ENCODE peak calls at places on chromosomes 3 and 15, in ten cellular contexts. T is left cardiac atrium; B is GM04504; Y is NCI-H226; W is uterus; E is T-cell; R is omental fat pad; F is cardiac muscle cell; D is activated effector memory CD4-positive, alpha-beta T cell treated with anti-CD3 and anti-CD28 coated beads, Interleukin-2, amount 50 U/mL, for 16 hours; J is HT-29. I is an unnamed sample.

GRCh38 chr3:158102660-158103085 is 3.5 kb downstream of the SHOX2 start:
- DNase-seq in T (no peak), B (no peak), Y (no peak), W (no peak), E (no peak), R (no peak), F (no peak), D (no peak), J (no peak), I (no peak)

GRCh38 chr3:80550154-80550553 is 782.4 kb upstream of the ROBO1 start:
- DNase-seq in T (no peak), B (no peak), Y (no peak), W (no peak), E (no peak), R (no peak), F (no peak), D (no peak), J (no peak), I (no peak)

GRCh38 chr3:35664460-35664919 is 25.2 kb downstream of the ARPP21 start:
- DNase-seq in T (peak), B (no peak), Y (no peak), W (no peak), E (no peak), R (peak), F (peak), D (no peak), J (no peak), I (peak)

GRCh38 chr3:58184982-58185360 is 25.8 kb downstream of the DNASE1L3 start:
- DNase-seq in T (no peak), B (no peak), Y (no peak), W (no peak), E (no peak), R (no peak), F (no peak), D (no peak), J (no peak), I (no peak)

GRCh38 chr15:67542192-67542461 is 376 bp upstream of the MAP2K5 start:
- DNase-seq in T (no peak), B (no peak), Y (no peak), W (no peak), E (no peak), R (no peak), F (no peak), D (no peak), J (no peak), I (no peak)

GRCh38 chr3:53938645-53939044 is 47.0 kb upstream of the SELENOK start:
- DNase-seq in T (no peak), B (peak), Y (peak), W (no peak), E (no peak), R (no peak), F (peak), D (peak), J (peak), I (no peak)

GRCh38 chr15:38853608-38854007 is 289.0 kb upstream of the RASGRP1 start:
- DNase-seq in T (no peak), B (no peak), Y (peak), W (no peak), E (no peak), R (no peak), F (peak), D (peak), J (peak), I (peak)

GRCh38 chr3:80688814-80689213 is 921.0 kb upstream of the ROBO1 start:
- DNase-seq in T (no peak), B (no peak), Y (no peak), W (no peak), E (no peak), R (no peak), F (peak), D (no peak), J (no peak), I (no peak)

GRCh38 chr15:75578206-75578947 is 738 bp downstream of the PTPN9 start:
- DNase-seq in T (peak), B (no peak), Y (no peak), W (no peak), E (no peak), R (no peak), F (peak), D (peak), J (peak), I (peak)

GRCh38 chr15:95932676-95933075 is 397.8 kb upstream of the NR2F2 start:
- DNase-seq in T (no peak), B (peak), Y (peak), W (no peak), E (no peak), R (no peak), F (no peak), D (no peak), J (peak), I (no peak)

GRCh38 chr3:25153561-25153960 is 274.5 kb upstream of the RARB start:
- DNase-seq in T (no peak), B (no peak), Y (no peak), W (no peak), E (no peak), R (no peak), F (no peak), D (no peak), J (no peak), I (no peak)

GRCh38 chr3:29478671-29479070 is 197.8 kb downstream of the RBMS3 start:
- DNase-seq in T (no peak), B (peak), Y (no peak), W (no peak), E (no peak), R (no peak), F (no peak), D (no peak), J (no peak), I (no peak)

GRCh38 chr3:152328841-152329240 is 60.1 kb downstream of the MBNL1 start:
- DNase-seq in T (no peak), B (peak), Y (peak), W (no peak), E (no peak), R (no peak), F (no peak), D (no peak), J (peak), I (no peak)

GRCh38 chr3:8301977-8302589 is 199.5 kb upstream of the LMCD1 start:
- DNase-seq in T (no peak), B (peak), Y (peak), W (no peak), E (no peak), R (no peak), F (peak), D (no peak), J (peak), I (no peak)

GRCh38 chr3:132593241-132593949 is 3.7 kb upstream of the ACKR4 start:
- DNase-seq in T (no peak), B (peak), Y (no peak), W (no peak), E (no peak), R (no peak), F (no peak), D (no peak), J (no peak), I (no peak)

GRCh38 chr3:30167511-30168135 is 438.8 kb upstream of the TGFBR2 start:
- DNase-seq in T (no peak), B (no peak), Y (peak), W (no peak), E (no peak), R (no peak), F (no peak), D (no peak), J (peak), I (no peak)

GRCh38 chr3:129616713-129617112 is 10.2 kb upstream of the PLXND1 start:
- DNase-seq in T (no peak), B (no peak), Y (no peak), W (peak), E (no peak), R (no peak), F (no peak), D (no peak), J (no peak), I (no peak)

GRCh38 chr3:78497025-78497424 is 1270.8 kb downstream of the ROBO1 start:
- DNase-seq in T (peak), B (no peak), Y (no peak), W (no peak), E (no peak), R (no peak), F (peak), D (no peak), J (no peak), I (no peak)

GRCh38 chr15:34122771-34123183 is 20.9 kb downstream of the PGBD4 start:
- DNase-seq in T (no peak), B (peak), Y (peak), W (no peak), E (no peak), R (no peak), F (no peak), D (no peak), J (peak), I (no peak)

GRCh38 chr3:163043074-163043473 is 1546.5 kb downstream of the OTOL1 start:
- DNase-seq in T (no peak), B (no peak), Y (no peak), W (no peak), E (no peak), R (no peak), F (no peak), D (no peak), J (peak), I (no peak)

GRCh38 chr3:53151465-53151864 is 9.5 kb upstream of the PRKCD start:
- DNase-seq in T (no peak), B (no peak), Y (no peak), W (no peak), E (no peak), R (no peak), F (no peak), D (no peak), J (no peak), I (no peak)

GRCh38 chr15:70160267-70160666 is 62.5 kb upstream of the TLE3 start:
- DNase-seq in T (no peak), B (no peak), Y (peak), W (no peak), E (no peak), R (no peak), F (no peak), D (no peak), J (no peak), I (no peak)

GRCh38 chr3:53236112-53236841 is 19.5 kb downstream of the TKT start:
- DNase-seq in T (peak), B (peak), Y (peak), W (peak), E (no peak), R (no peak), F (peak), D (no peak), J (peak), I (no peak)

GRCh38 chr3:176078916-176079315 is 1118.4 kb downstream of the TBL1XR1 start:
- DNase-seq in T (no peak), B (peak), Y (no peak), W (no peak), E (no peak), R (no peak), F (no peak), D (no peak), J (no peak), I (no peak)

GRCh38 chr3:39141211-39141995 is 12.0 kb downstream of the CSRNP1 start:
- DNase-seq in T (peak), B (no peak), Y (peak), W (peak), E (no peak), R (no peak), F (no peak), D (no peak), J (peak), I (no peak)